ENCODE peak calls at places on chromosomes 11 and 22, in eight cellular contexts. L is endothelial cell of umbilical vein, B is right lobe of liver, T is tibial nerve, H is prostate gland, G is H1, V is IMR-90, N is testis. K is an unnamed sample.

GRCh38 chr22:47767403-47767802 is 1005.0 kb downstream of the TBC1D22A start:
- DNase-seq in L (no peak), B (no peak), T (no peak), H (no peak), G (no peak), V (no peak), N (no peak), K (no peak)

GRCh38 chr11:95330332-95330731 is 99.3 kb upstream of the SESN3 start:
- DNase-seq in L (no peak), B (no peak), T (no peak), H (no peak), G (no peak), V (no peak), N (no peak), K (no peak)

GRCh38 chr11:68940651-68941323 is 37.1 kb downstream of the IGHMBP2 start:
- DNase-seq in L (no peak), B (no peak), T (no peak), H (no peak), G (no peak), V (no peak), N (no peak), K (no peak)

GRCh38 chr22:32619614-32620426 is 145.2 kb downstream of the FBXO7 start:
- DNase-seq in L (no peak), B (peak; percentile 42), T (peak; percentile 64), H (no peak), G (no peak), V (peak; percentile 89), N (no peak), K (no peak)

GRCh38 chr22:22884010-22884887 is 3.4 kb upstream of the IGLL5 start:
- DNase-seq in L (peak; percentile 52), B (peak; percentile 43), T (peak; percentile 81), H (no peak), G (peak; percentile 78), V (peak; percentile 45), N (peak; percentile 76), K (no peak)

GRCh38 chr22:26017932-26018331 is 151.3 kb upstream of the SEZ6L start:
- DNase-seq in L (no peak), B (no peak), T (no peak), H (no peak), G (no peak), V (no peak), N (no peak), K (no peak)

GRCh38 chr22:49975543-49976389 is 15.2 kb downstream of the PIM3 start:
- DNase-seq in L (no peak), B (peak; percentile 24), T (no peak), H (no peak), G (peak; percentile 54), V (no peak), N (no peak), K (peak; percentile 17)

GRCh38 chr11:27699926-27700350 is 317 bp downstream of the BDNF start:
- DNase-seq in L (no peak), B (no peak), T (no peak), H (no peak), G (peak; percentile 65), V (no peak), N (no peak), K (no peak)

GRCh38 chr22:42366815-42367581 is 65.2 kb downstream of the NFAM1 start:
- DNase-seq in L (no peak), B (no peak), T (no peak), H (peak; percentile 73), G (no peak), V (no peak), N (peak; percentile 30), K (peak; percentile 67)

GRCh38 chr11:44007746-44008501 is 39.9 kb upstream of the ACCSL start:
- DNase-seq in L (no peak), B (no peak), T (no peak), H (no peak), G (peak; percentile 32), V (no peak), N (peak; percentile 12), K (no peak)

GRCh38 chr11:100855466-100856067 is 168.5 kb downstream of the ARHGAP42 start:
- DNase-seq in L (peak; percentile 61), B (no peak), T (no peak), H (no peak), G (no peak), V (peak; percentile 68), N (no peak), K (no peak)

GRCh38 chr22:48663297-48663696 is 1164.4 kb downstream of the BRD1 start:
- DNase-seq in L (no peak), B (no peak), T (no peak), H (no peak), G (no peak), V (no peak), N (no peak), K (no peak)

GRCh38 chr11:18270102-18270501 is 4.0 kb downstream of the SAA1 start:
- DNase-seq in L (no peak), B (peak; percentile 59), T (no peak), H (no peak), G (no peak), V (no peak), N (no peak), K (no peak)

GRCh38 chr11:12174145-12175143 is 64.1 kb downstream of the MICAL2 start:
- DNase-seq in L (peak; percentile 21), B (no peak), T (no peak), H (no peak), G (no peak), V (peak; percentile 81), N (no peak), K (no peak)

GRCh38 chr11:2567026-2567671 is 122.3 kb downstream of the KCNQ1 start:
- DNase-seq in L (no peak), B (peak; percentile 5), T (no peak), H (no peak), G (no peak), V (no peak), N (no peak), K (no peak)

GRCh38 chr11:126654886-126655806 is 299.7 kb downstream of the ST3GAL4 start:
- DNase-seq in L (no peak), B (no peak), T (no peak), H (no peak), G (no peak), V (no peak), N (peak; percentile 55), K (no peak)

GRCh38 chr22:30880847-30881246 is 87.7 kb downstream of the MORC2 start:
- DNase-seq in L (no peak), B (no peak), T (no peak), H (no peak), G (no peak), V (no peak), N (no peak), K (no peak)

GRCh38 chr22:50260434-50260800 is 1.1 kb downstream of the MAPK12 start:
- DNase-seq in L (no peak), B (no peak), T (no peak), H (no peak), G (no peak), V (no peak), N (no peak), K (no peak)

GRCh38 chr11:117610045-117610444 is 187.0 kb downstream of the DSCAML1 start:
- DNase-seq in L (peak; percentile 17), B (no peak), T (no peak), H (no peak), G (no peak), V (peak; percentile 51), N (no peak), K (no peak)

DNA sequence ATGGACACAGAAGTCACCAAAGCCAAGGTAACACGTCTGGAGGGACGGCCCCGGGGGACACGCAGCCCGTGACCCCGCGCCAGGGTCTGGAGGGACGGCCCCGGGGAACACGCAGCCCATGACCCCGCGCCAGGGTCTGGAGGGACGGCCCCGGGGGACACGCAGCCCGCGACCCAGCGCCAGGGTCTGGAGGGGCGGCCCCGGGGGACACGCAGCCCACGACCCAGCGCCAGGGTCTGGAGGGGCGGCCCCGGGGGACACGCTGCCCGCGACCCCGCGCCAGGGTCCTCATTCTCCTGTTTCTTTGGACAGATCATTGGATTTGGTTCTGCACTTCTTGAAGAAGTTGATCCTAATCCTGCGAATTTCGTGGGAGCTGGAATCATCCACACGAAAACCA is 27.1 kb downstream of the MUC6 start:
- DNase-seq in L (no peak), B (no peak), T (no peak), H (no peak), G (no peak), V (no peak), N (no peak), K (no peak)
- H3K4me1 ChIP-seq in L (no peaks in the 10 kb centered on the region), B (no peaks in the 10 kb centered on the region), T (no peaks in the 10 kb centered on the region), H (no peaks in the 10 kb centered on the region), G (no peaks in the 10 kb centered on the region), V (no peaks in the 10 kb centered on the region), N (peaks cover 17% of the 10 kb centered on the region), K (no peaks in the 10 kb centered on the region)

DNA sequence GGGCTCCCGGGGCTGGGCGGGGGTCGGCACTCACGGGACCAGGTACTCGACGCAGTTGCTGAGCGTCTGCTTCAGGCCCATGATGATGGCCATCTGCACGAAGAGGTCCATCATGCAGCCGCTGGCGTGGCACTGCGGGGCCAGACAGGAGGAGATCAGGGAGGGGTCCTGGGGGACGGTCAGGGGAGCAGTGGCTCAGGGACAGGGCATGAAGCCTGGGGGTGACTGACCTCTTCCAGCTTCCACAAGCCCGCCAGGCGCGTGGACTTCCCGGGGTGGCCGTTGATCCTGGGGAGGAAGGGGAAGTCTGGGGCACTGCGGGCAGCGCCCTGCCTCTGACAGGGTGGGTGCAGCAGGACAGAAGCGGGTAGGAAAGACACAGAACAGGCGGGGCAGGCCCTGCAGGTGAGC is 6.1 kb upstream of the SIGIRR start:
- DNase-seq in L (no peak), B (no peak), T (no peak), H (no peak), G (peak; percentile 41), V (no peak), N (no peak), K (no peak)
- H3K27me3 ChIP-seq in L (peaks cover 14% of the 10 kb centered on the region), B (no peaks in the 10 kb centered on the region), T (no peaks in the 10 kb centered on the region), H (no peaks in the 10 kb centered on the region), G (peaks cover 2% of the 10 kb centered on the region), V (peaks cover 47% of the 10 kb centered on the region), N (no peaks in the 10 kb centered on the region), K (no peaks in the 10 kb centered on the region)

GRCh38 chr11:83625336-83625735 is 339.2 kb upstream of the CCDC90B start:
- DNase-seq in L (no peak), B (no peak), T (no peak), H (no peak), G (no peak), V (no peak), N (no peak), K (no peak)

GRCh38 chr11:83629775-83630174 is 343.6 kb upstream of the CCDC90B start:
- DNase-seq in L (no peak), B (no peak), T (no peak), H (no peak), G (no peak), V (no peak), N (no peak), K (no peak)

GRCh38 chr11:83628622-83629347 is 342.6 kb upstream of the CCDC90B start:
- DNase-seq in L (no peak), B (no peak), T (no peak), H (no peak), G (no peak), V (no peak), N (no peak), K (no peak)
- TF ChIP-seq POLR2A in L (no peak), B (no peak), T (no peak), H (no peak), G (no peak), V (no peak), N (no peak), K (no peak)

GRCh38 chr11:73322986-73323306 is 14.9 kb downstream of the ARHGEF17 start:
- DNase-seq in L (no peak), B (no peak), T (no peak), H (no peak), G (no peak), V (no peak), N (no peak), K (no peak)
- H3K4me1 ChIP-seq in L (peaks cover 39% of the 10 kb centered on the region), B (no peaks in the 10 kb centered on the region), T (peaks cover 7% of the 10 kb centered on the region), H (peaks cover 15% of the 10 kb centered on the region), G (peaks cover 17% of the 10 kb centered on the region), V (peaks cover 70% of the 10 kb centered on the region), N (peaks cover 68% of the 10 kb centered on the region), K (peaks cover 33% of the 10 kb centered on the region)

K was measured in breast epithelium.